ENCODE peak calls at places on chromosome 21, in seven cellular contexts. J, B, L, C, E, F and R are unnamed samples.

GRCh38 chr21:29145354-29145782 is 14.9 kb downstream of the MAP3K7CL start:
- DNase-seq in J (no peak), B (peak), L (peak), C (no peak), E (no peak), F (peak), R (no peak)

GRCh38 chr21:35375115-35375514 is 326.0 kb upstream of the RUNX1 start:
- DNase-seq in J (no peak), B (peak), L (peak), C (no peak), E (no peak), F (no peak), R (no peak)

GRCh38 chr21:30480145-30480544 is at the start of gene KRTAP19-1:
- DNase-seq in J (peak), B (no peak), L (no peak), C (no peak), E (no peak), F (no peak), R (no peak)

GRCh38 chr21:38994014-38994413 is 188.3 kb downstream of the ETS2 start:
- DNase-seq in J (no peak), B (no peak), L (no peak), C (no peak), E (no peak), F (no peak), R (no peak)

GRCh38 chr21:41957991-41958766 is 4.4 kb upstream of the C2CD2 start:
- DNase-seq in J (peak), B (peak), L (peak), C (no peak), E (peak), F (peak), R (no peak)

GRCh38 chr21:8989261-8989882 is 1532.0 kb upstream of the TPTE start:
- DNase-seq in J (no peak), B (no peak), L (no peak), C (no peak), E (no peak), F (no peak), R (no peak)

GRCh38 chr21:39034590-39035536 is 148.4 kb downstream of the PSMG1 start:
- DNase-seq in J (peak), B (no peak), L (no peak), C (no peak), E (no peak), F (no peak), R (no peak)

GRCh38 chr21:41121785-41122415 is 46.1 kb upstream of the BACE2 start:
- DNase-seq in J (peak), B (peak), L (peak), C (no peak), E (peak), F (peak), R (peak)

GRCh38 chr21:35352066-35352770 is 303.1 kb upstream of the RUNX1 start:
- DNase-seq in J (no peak), B (peak), L (peak), C (no peak), E (no peak), F (no peak), R (no peak)

GRCh38 chr21:28639742-28640141 is 352.9 kb downstream of the LTN1 start:
- DNase-seq in J (no peak), B (peak), L (peak), C (no peak), E (no peak), F (no peak), R (no peak)

GRCh38 chr21:20026517-20026916 is 971.7 kb upstream of the NCAM2 start:
- DNase-seq in J (no peak), B (no peak), L (no peak), C (no peak), E (no peak), F (no peak), R (no peak)

GRCh38 chr21:27649323-27649722 is 682.4 kb upstream of the ADAMTS5 start:
- DNase-seq in J (no peak), B (peak), L (peak), C (no peak), E (no peak), F (no peak), R (no peak)

GRCh38 chr21:15486460-15487241 is 243.1 kb upstream of the USP25 start:
- DNase-seq in J (no peak), B (no peak), L (no peak), C (no peak), E (no peak), F (no peak), R (no peak)

GRCh38 chr21:30779269-30779668 is 24.0 kb upstream of the KRTAP21-1 start:
- DNase-seq in J (no peak), B (no peak), L (no peak), C (no peak), E (no peak), F (no peak), R (no peak)

GRCh38 chr21:42460391-42461184 is 35.4 kb downstream of the RSPH1 start:
- DNase-seq in J (no peak), B (no peak), L (no peak), C (no peak), E (peak), F (peak), R (no peak)

GRCh38 chr21:35697321-35697808 is 363.0 kb downstream of the SETD4 start:
- DNase-seq in J (peak), B (peak), L (peak), C (no peak), E (no peak), F (peak), R (peak)

GRCh38 chr21:39461419-39461818 is 9.6 kb downstream of the SH3BGR start:
- DNase-seq in J (no peak), B (no peak), L (no peak), C (no peak), E (no peak), F (no peak), R (no peak)

GRCh38 chr21:29403291-29403690 is 104.6 kb downstream of the BACH1 start:
- DNase-seq in J (no peak), B (peak), L (peak), C (no peak), E (no peak), F (no peak), R (no peak)

GRCh38 chr21:38440746-38441145 is 57.5 kb downstream of the ERG start:
- DNase-seq in J (no peak), B (peak), L (no peak), C (no peak), E (no peak), F (no peak), R (no peak)

GRCh38 chr21:18617291-18617690 is 213.7 kb upstream of the TMPRSS15 start:
- DNase-seq in J (no peak), B (no peak), L (no peak), C (no peak), E (no peak), F (no peak), R (no peak)

GRCh38 chr21:31879251-31879650 is 6.4 kb downstream of the HUNK start:
- DNase-seq in J (no peak), B (no peak), L (no peak), C (no peak), E (no peak), F (no peak), R (no peak)

GRCh38 chr21:38306407-38306806 is 49.6 kb downstream of the KCNJ15 start:
- DNase-seq in J (no peak), B (peak), L (peak), C (no peak), E (no peak), F (no peak), R (no peak)

GRCh38 chr21:41970751-41971653 is 17.2 kb upstream of the C2CD2 start:
- DNase-seq in J (no peak), B (no peak), L (no peak), C (no peak), E (peak), F (peak), R (no peak)

GRCh38 chr21:42236014-42236413 is 17.1 kb downstream of the ABCG1 start:
- DNase-seq in J (no peak), B (no peak), L (no peak), C (no peak), E (no peak), F (peak), R (no peak)

GRCh38 chr21:15206514-15206913 is 141.7 kb upstream of the NRIP1 start:
- DNase-seq in J (no peak), B (no peak), L (no peak), C (no peak), E (no peak), F (no peak), R (no peak)

GRCh38 chr21:32276671-32277070 is 2.2 kb downstream of the MIS18A start:
- DNase-seq in J (no peak), B (no peak), L (no peak), C (no peak), E (no peak), F (no peak), R (no peak)

GRCh38 chr21:31265293-31265692 is 78.8 kb downstream of the TIAM1 start:
- DNase-seq in J (no peak), B (peak), L (no peak), C (no peak), E (no peak), F (peak), R (no peak)

GRCh38 chr21:38156200-38156599 is 100.6 kb upstream of the KCNJ15 start:
- DNase-seq in J (no peak), B (no peak), L (no peak), C (no peak), E (no peak), F (no peak), R (no peak)

GRCh38 chr21:27365394-27365793 is 398.5 kb upstream of the ADAMTS5 start:
- DNase-seq in J (no peak), B (no peak), L (no peak), C (no peak), E (no peak), F (no peak), R (no peak)

GRCh38 chr21:31201144-31201543 is 142.9 kb downstream of the TIAM1 start:
- DNase-seq in J (no peak), B (peak), L (no peak), C (no peak), E (no peak), F (no peak), R (no peak)

GRCh38 chr21:39681845-39682244 is 63.1 kb upstream of the IGSF5 start:
- DNase-seq in J (no peak), B (peak), L (peak), C (no peak), E (no peak), F (no peak), R (no peak)

GRCh38 chr21:26842976-26843911 is 2.0 kb downstream of the ADAMTS1 start:
- DNase-seq in J (peak), B (peak), L (peak), C (peak), E (peak), F (peak), R (peak)

GRCh38 chr21:15191342-15191741 is 126.5 kb upstream of the NRIP1 start:
- DNase-seq in J (no peak), B (no peak), L (no peak), C (no peak), E (no peak), F (no peak), R (no peak)

GRCh38 chr21:35323947-35324346 is 274.8 kb upstream of the RUNX1 start:
- DNase-seq in J (no peak), B (peak), L (peak), C (no peak), E (no peak), F (no peak), R (no peak)

GRCh38 chr21:28568692-28569091 is 424.0 kb downstream of the LTN1 start:
- DNase-seq in J (no peak), B (no peak), L (no peak), C (no peak), E (no peak), F (no peak), R (no peak)

GRCh38 chr21:34865922-34866271 is 183.2 kb downstream of the RUNX1 start:
- DNase-seq in J (no peak), B (no peak), L (no peak), C (peak), E (no peak), F (no peak), R (no peak)

GRCh38 chr21:21968810-21969588 is 970.8 kb downstream of the NCAM2 start:
- DNase-seq in J (no peak), B (no peak), L (no peak), C (no peak), E (no peak), F (no peak), R (no peak)

GRCh38 chr21:27674037-27674436 is 707.1 kb upstream of the ADAMTS5 start:
- DNase-seq in J (no peak), B (peak), L (peak), C (no peak), E (no peak), F (no peak), R (no peak)

GRCh38 chr21:21003701-21004100 is 5.5 kb downstream of the NCAM2 start:
- DNase-seq in J (no peak), B (peak), L (peak), C (peak), E (no peak), F (no peak), R (no peak)

GRCh38 chr21:39314155-39315027 is 959 bp upstream of the BRWD1 start:
- DNase-seq in J (no peak), B (peak), L (peak), C (peak), E (peak), F (peak), R (peak)

GRCh38 chr21:10639123-10639522 is 117.7 kb downstream of the TPTE start:
- DNase-seq in J (no peak), B (no peak), L (no peak), C (no peak), E (no peak), F (no peak), R (no peak)

GRCh38 chr21:10640446-10640845 is 119.1 kb downstream of the TPTE start:
- DNase-seq in J (no peak), B (no peak), L (no peak), C (no peak), E (no peak), F (no peak), R (no peak)

DNA sequence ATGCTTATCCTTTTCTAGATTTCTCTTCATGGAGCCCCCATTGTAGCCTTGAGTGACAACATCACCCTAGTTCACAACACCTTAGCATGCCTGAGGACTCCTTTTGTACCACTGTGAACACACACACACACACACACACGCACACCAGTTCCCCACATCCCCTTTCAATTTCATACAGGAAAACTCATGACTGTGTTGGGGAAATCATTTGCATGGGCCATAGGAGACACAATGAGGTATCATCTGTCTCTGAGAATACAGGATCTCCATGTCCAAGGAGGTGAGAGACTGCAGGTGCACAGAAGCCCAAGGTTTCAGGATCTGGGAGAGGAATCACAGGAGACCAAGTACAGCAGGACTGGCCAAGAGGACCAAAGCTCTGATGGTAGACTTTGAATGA is 119.7 kb downstream of the TPTE start:
- DNase-seq in J (no peak), B (no peak), L (no peak), C (no peak), E (no peak), F (no peak), R (no peak)
- H3K4me3 ChIP-seq in J (no peak), B (no peak), L (no peak), C (no peak), E (no peak), F (no peak), R (no peak)

GRCh38 chr21:43604505-43605204 is 54.6 kb downstream of the HSF2BP start:
- DNase-seq in J (no peak), B (no peak), L (no peak), C (no peak), E (no peak), F (no peak), R (no peak)

GRCh38 chr21:43603641-43604504 is 55.4 kb downstream of the HSF2BP start:
- DNase-seq in J (no peak), B (peak), L (peak), C (no peak), E (no peak), F (no peak), R (no peak)

GRCh38 chr21:43605320-43606244 is 53.7 kb downstream of the HSF2BP start:
- DNase-seq in J (no peak), B (no peak), L (no peak), C (no peak), E (no peak), F (no peak), R (no peak)

GRCh38 chr21:43602277-43603229 is 56.7 kb downstream of the HSF2BP start:
- DNase-seq in J (no peak), B (peak), L (no peak), C (no peak), E (no peak), F (no peak), R (no peak)

GRCh38 chr21:43603230-43603626 is 56.1 kb downstream of the HSF2BP start:
- DNase-seq in J (no peak), B (no peak), L (no peak), C (no peak), E (no peak), F (no peak), R (no peak)
- H3K4me3 ChIP-seq in J (no peak), B (no peak), L (no peak), C (no peak), E (no peak), F (no peak), R (no peak)

GRCh38 chr21:33359446-33359845 is 34.7 kb downstream of the IFNAR1 start:
- DNase-seq in J (no peak), B (no peak), L (no peak), C (no peak), E (no peak), F (no peak), R (no peak)

GRCh38 chr21:33362044-33362555 is 37.3 kb downstream of the IFNAR1 start:
- DNase-seq in J (no peak), B (no peak), L (no peak), C (peak), E (no peak), F (no peak), R (no peak)

GRCh38 chr21:33360281-33360680 is 35.5 kb downstream of the IFNAR1 start:
- DNase-seq in J (no peak), B (peak), L (peak), C (no peak), E (no peak), F (no peak), R (no peak)

GRCh38 chr21:33364830-33365229 is 38.4 kb upstream of the IFNGR2 start:
- DNase-seq in J (no peak), B (no peak), L (no peak), C (no peak), E (no peak), F (no peak), R (no peak)

GRCh38 chr21:33360871-33361602 is 36.3 kb downstream of the IFNAR1 start:
- DNase-seq in J (peak), B (peak), L (peak), C (peak), E (peak), F (peak), R (peak)
- H3K4me3 ChIP-seq in J (no peak), B (no peak), L (no peak), C (peak), E (peak), F (peak), R (peak)

DNA sequence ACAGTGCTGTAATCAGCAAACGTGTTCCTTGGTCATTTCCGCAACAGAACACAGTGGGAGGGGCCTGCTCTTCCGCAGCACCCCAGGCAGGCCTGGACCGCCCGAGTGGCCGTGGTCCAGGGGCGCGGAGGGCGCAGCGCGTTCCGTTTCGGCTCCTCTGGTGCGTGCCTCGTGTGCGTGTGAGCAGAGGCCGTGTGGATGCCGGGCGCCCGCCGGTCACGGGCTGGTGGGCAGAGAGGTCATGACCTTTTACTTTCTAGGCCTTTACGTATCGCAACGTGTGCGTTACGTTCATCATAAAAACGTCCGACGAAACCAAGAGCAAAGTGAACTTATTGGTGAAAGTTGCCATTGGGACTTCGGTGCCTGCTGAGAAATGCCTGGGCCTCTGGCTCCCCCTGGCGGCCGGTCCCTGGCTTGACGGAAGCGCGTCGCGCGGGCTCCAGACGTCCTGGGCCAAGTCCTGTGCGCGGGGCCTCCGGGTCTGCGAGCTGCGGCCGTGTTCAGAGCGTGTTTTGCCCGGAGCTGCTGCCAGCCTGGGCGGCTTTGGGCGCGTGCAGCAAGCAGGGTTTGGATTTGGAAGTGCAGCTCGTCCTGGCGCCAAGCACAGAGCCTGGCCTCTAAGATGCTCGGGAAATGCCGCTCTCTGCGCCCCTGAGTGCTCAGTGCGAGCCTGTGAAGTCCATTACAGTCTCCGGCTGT is 34.4 kb downstream of the COL18A1 start:
- DNase-seq in J (peak), B (peak), L (peak), C (peak), E (peak), F (peak), R (peak)
- H3K4me3 ChIP-seq in J (no peak), B (peak), L (peak), C (no peak), E (peak), F (peak), R (peak)

GRCh38 chr21:25572895-25573310 is 34.4 kb downstream of the MRPL39 start:
- DNase-seq in J (no peak), B (peak), L (no peak), C (no peak), E (no peak), F (no peak), R (no peak)
- H3K4me3 ChIP-seq in J (no peak), B (no peak), L (no peak), C (no peak), E (no peak), F (no peak), R (no peak)

DNA sequence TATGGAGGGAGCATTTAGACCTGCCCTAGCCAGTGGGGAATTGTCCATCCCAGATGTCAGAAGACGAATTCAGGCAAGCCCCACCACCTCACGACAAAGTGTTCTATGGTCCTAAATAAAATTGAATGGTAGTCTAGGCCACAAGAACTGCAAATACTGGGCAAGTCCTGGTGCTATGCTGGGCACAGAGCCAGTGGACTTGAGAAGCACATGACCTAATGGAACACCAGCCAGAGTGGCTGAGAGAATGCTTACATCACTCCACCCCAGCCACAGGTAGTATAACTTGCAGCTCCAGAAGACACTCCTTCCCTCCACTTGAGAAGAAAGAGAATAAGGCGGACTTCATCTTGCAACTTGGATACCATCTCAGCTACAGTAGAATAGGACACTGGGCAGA is 567.3 kb upstream of the CXADR start:
- DNase-seq in J (no peak), B (peak), L (no peak), C (no peak), E (no peak), F (no peak), R (no peak)
- H3K4me3 ChIP-seq in J (no peak), B (no peak), L (no peak), C (no peak), E (no peak), F (no peak), R (no peak)